ENCODE peak calls at places on chromosome 14, in five cellular contexts. One of them, this sample, is unnamed.

GRCh38 chr14:79629891-79630560 is 581.3 kb downstream of the DIO2 start:
- DNase-seq in IMR-90: peak
- DNase-seq in K562: no peak
- DNase-seq in A549: no peak
- DNase-seq in GM12878: no peak
- DNase-seq in this sample: no peak

GRCh38 chr14:94933411-94933964 is 163.6 kb upstream of the GSC start:
- DNase-seq in IMR-90: no peak
- DNase-seq in K562: no peak
- DNase-seq in A549: no peak
- DNase-seq in GM12878: no peak
- DNase-seq in this sample: no peak

GRCh38 chr14:60980811-60981625 is at the start of the genes SLC38A6 and TRMT5:
- DNase-seq in IMR-90: peak
- DNase-seq in K562: peak
- DNase-seq in A549: peak
- DNase-seq in GM12878: peak
- DNase-seq in this sample: peak

GRCh38 chr14:26394114-26394855 is 203.5 kb downstream of the NOVA1 start:
- DNase-seq in IMR-90: peak
- DNase-seq in K562: no peak
- DNase-seq in A549: peak
- DNase-seq in GM12878: no peak
- DNase-seq in this sample: peak

GRCh38 chr14:51914310-51914709 is 53.9 kb downstream of the GNG2 start:
- DNase-seq in IMR-90: no peak
- DNase-seq in K562: no peak
- DNase-seq in A549: no peak
- DNase-seq in GM12878: no peak
- DNase-seq in this sample: no peak

GRCh38 chr14:54927551-54927950 is 24.9 kb upstream of the GCH1 start:
- DNase-seq in IMR-90: no peak
- DNase-seq in K562: no peak
- DNase-seq in A549: no peak
- DNase-seq in GM12878: no peak
- DNase-seq in this sample: no peak

GRCh38 chr14:91835197-91835919 is 32.0 kb downstream of the TC2N start:
- DNase-seq in IMR-90: no peak
- DNase-seq in K562: no peak
- DNase-seq in A549: no peak
- DNase-seq in GM12878: no peak
- DNase-seq in this sample: no peak

GRCh38 chr14:95215094-95215493 is 57.8 kb upstream of the DICER1 start:
- DNase-seq in IMR-90: no peak
- DNase-seq in K562: no peak
- DNase-seq in A549: no peak
- DNase-seq in GM12878: peak
- DNase-seq in this sample: no peak

GRCh38 chr14:91258021-91258618 is 13.6 kb upstream of the GPR68 start:
- DNase-seq in IMR-90: peak
- DNase-seq in K562: no peak
- DNase-seq in A549: no peak
- DNase-seq in GM12878: no peak
- DNase-seq in this sample: no peak

GRCh38 chr14:81122326-81122725 is 98.4 kb downstream of the GTF2A1 start:
- DNase-seq in IMR-90: no peak
- DNase-seq in K562: no peak
- DNase-seq in A549: no peak
- DNase-seq in GM12878: peak
- DNase-seq in this sample: no peak

GRCh38 chr14:72063761-72064282 is 131.6 kb downstream of the RGS6 start:
- DNase-seq in IMR-90: no peak
- DNase-seq in K562: no peak
- DNase-seq in A549: no peak
- DNase-seq in GM12878: no peak
- DNase-seq in this sample: no peak

GRCh38 chr14:35378638-35379568 is 25.6 kb downstream of the NFKBIA start:
- DNase-seq in IMR-90: no peak
- DNase-seq in K562: no peak
- DNase-seq in A549: no peak
- DNase-seq in GM12878: no peak
- DNase-seq in this sample: no peak

GRCh38 chr14:22572562-22573058 is 16.4 kb downstream of the DAD1 start:
- DNase-seq in IMR-90: peak
- DNase-seq in K562: no peak
- DNase-seq in A549: peak
- DNase-seq in GM12878: no peak
- DNase-seq in this sample: no peak

GRCh38 chr14:71361335-71361734 is 454.1 kb downstream of the PCNX1 start:
- DNase-seq in IMR-90: peak
- DNase-seq in K562: peak
- DNase-seq in A549: no peak
- DNase-seq in GM12878: no peak
- DNase-seq in this sample: no peak

GRCh38 chr14:59086241-59086899 is 102.1 kb upstream of the DAAM1 start:
- DNase-seq in IMR-90: peak
- DNase-seq in K562: no peak
- DNase-seq in A549: no peak
- DNase-seq in GM12878: no peak
- DNase-seq in this sample: peak

GRCh38 chr14:38837333-38838048 is 265.5 kb downstream of the SEC23A start:
- DNase-seq in IMR-90: no peak
- DNase-seq in K562: no peak
- DNase-seq in A549: no peak
- DNase-seq in GM12878: no peak
- DNase-seq in this sample: no peak

DNA sequence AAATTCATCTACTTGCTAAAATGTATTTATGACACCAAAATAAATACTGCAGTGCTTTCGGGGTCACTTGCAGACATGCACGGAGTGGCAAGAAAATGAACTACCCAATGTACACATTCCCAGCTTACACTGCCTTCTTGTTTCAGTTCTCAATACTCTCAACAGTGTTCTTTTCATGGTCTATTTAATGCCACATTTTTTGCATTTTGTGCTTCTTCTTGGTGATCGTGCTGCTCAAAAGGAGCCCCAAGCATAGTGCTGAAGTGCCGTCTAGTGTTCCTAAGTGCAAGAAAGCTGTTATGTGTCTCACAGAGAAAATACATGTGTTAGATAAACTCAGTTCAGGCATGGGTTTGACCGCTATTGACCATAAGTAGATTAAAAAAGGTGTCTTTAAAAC is 127.9 kb downstream of the PRKD1 start:
- DNase-seq in IMR-90: no peak
- DNase-seq in K562: no peak
- DNase-seq in A549: no peak
- DNase-seq in GM12878: peak
- DNase-seq in this sample: no peak
- TF ChIP-seq RCOR1 in IMR-90: no peak
- TF ChIP-seq RCOR1 in K562: no peak
- TF ChIP-seq RCOR1 in A549: no peak
- TF ChIP-seq RCOR1 in GM12878: no peak
- TF ChIP-seq RCOR1 in this sample: no peak

GRCh38 chr14:105117257-105117646 is 51.3 kb downstream of the JAG2 start:
- DNase-seq in IMR-90: no peak
- DNase-seq in K562: no peak
- DNase-seq in A549: no peak
- DNase-seq in GM12878: no peak
- DNase-seq in this sample: no peak

GRCh38 chr14:105118646-105119409 is 49.7 kb downstream of the JAG2 start:
- DNase-seq in IMR-90: no peak
- DNase-seq in K562: no peak
- DNase-seq in A549: no peak
- DNase-seq in GM12878: no peak
- DNase-seq in this sample: no peak

GRCh38 chr14:105119410-105120025 is 49.1 kb downstream of the JAG2 start:
- DNase-seq in IMR-90: no peak
- DNase-seq in K562: no peak
- DNase-seq in A549: no peak
- DNase-seq in GM12878: no peak
- DNase-seq in this sample: no peak

GRCh38 chr14:105117710-105118385 is 50.7 kb downstream of the JAG2 start:
- DNase-seq in IMR-90: no peak
- DNase-seq in K562: no peak
- DNase-seq in A549: no peak
- DNase-seq in GM12878: no peak
- DNase-seq in this sample: no peak

DNA sequence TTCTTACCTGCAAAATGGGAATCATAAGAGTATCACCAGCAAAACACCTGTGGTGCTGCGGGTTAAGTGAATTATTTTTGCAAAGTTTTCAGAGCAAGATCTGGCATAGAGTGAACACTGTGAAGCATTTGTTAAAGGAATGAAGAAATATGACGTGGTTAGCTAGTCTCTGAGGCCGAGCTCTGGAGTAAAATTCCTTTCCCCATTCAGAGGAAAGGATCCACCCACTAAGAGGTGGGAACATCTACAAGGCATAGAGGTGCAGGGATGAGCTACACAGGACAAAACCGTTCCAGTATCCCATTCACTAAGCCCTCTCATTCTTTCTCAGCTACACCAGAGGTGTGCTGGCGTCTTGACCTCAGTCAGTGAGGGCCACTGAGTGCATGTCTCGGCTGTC is 48.5 kb downstream of the JAG2 start:
- DNase-seq in IMR-90: no peak
- DNase-seq in K562: no peak
- DNase-seq in A549: no peak
- DNase-seq in GM12878: no peak
- DNase-seq in this sample: no peak
- TF ChIP-seq RCOR1 in IMR-90: no peak
- TF ChIP-seq RCOR1 in K562: no peak
- TF ChIP-seq RCOR1 in A549: no peak
- TF ChIP-seq RCOR1 in GM12878: no peak
- TF ChIP-seq RCOR1 in this sample: no peak

GRCh38 chr14:82125963-82126362 is 592.3 kb upstream of the SEL1L start:
- DNase-seq in IMR-90: no peak
- DNase-seq in K562: no peak
- DNase-seq in A549: no peak
- DNase-seq in GM12878: no peak
- DNase-seq in this sample: no peak
- TF ChIP-seq RCOR1 in IMR-90: no peak
- TF ChIP-seq RCOR1 in K562: no peak
- TF ChIP-seq RCOR1 in A549: no peak
- TF ChIP-seq RCOR1 in GM12878: no peak
- TF ChIP-seq RCOR1 in this sample: no peak

GRCh38 chr14:96858643-96859042 is 61.5 kb downstream of the VRK1 start:
- DNase-seq in IMR-90: no peak
- DNase-seq in K562: no peak
- DNase-seq in A549: no peak
- DNase-seq in GM12878: no peak
- DNase-seq in this sample: no peak

GRCh38 chr14:96847451-96847850 is 50.3 kb downstream of the VRK1 start:
- DNase-seq in IMR-90: no peak
- DNase-seq in K562: no peak
- DNase-seq in A549: no peak
- DNase-seq in GM12878: no peak
- DNase-seq in this sample: no peak

GRCh38 chr14:96851694-96852381 is 54.7 kb downstream of the VRK1 start:
- DNase-seq in IMR-90: no peak
- DNase-seq in K562: no peak
- DNase-seq in A549: no peak
- DNase-seq in GM12878: no peak
- DNase-seq in this sample: no peak

GRCh38 chr14:96852823-96853422 is 55.7 kb downstream of the VRK1 start:
- DNase-seq in IMR-90: peak
- DNase-seq in K562: peak
- DNase-seq in A549: peak
- DNase-seq in GM12878: peak
- DNase-seq in this sample: peak
- TF ChIP-seq RCOR1 in IMR-90: no peak
- TF ChIP-seq RCOR1 in K562: no peak
- TF ChIP-seq RCOR1 in A549: no peak
- TF ChIP-seq RCOR1 in GM12878: no peak
- TF ChIP-seq RCOR1 in this sample: no peak

DNA sequence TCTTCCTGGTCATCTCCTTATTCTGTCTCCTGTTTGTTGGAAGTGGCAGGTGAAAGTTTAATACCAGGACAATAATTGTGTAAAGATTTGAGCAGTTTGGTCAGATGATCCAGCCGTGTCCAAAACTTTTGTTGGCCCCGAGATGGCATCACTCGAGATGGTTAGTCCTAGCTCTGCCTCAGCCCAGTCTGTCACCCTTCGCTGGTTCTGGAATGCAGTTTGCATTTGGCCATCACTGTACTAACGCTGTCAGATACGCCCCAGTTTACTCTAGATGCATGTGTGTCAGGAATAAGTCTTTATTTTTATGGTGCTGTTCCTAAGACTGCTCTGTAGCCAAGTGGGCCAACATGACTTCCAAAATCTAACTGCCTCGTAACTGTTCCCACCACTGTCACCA is 79.6 kb downstream of the MOK start:
- DNase-seq in IMR-90: no peak
- DNase-seq in K562: no peak
- DNase-seq in A549: no peak
- DNase-seq in GM12878: no peak
- DNase-seq in this sample: no peak
- TF ChIP-seq RCOR1 in IMR-90: no peak
- TF ChIP-seq RCOR1 in K562: no peak
- TF ChIP-seq RCOR1 in A549: no peak
- TF ChIP-seq RCOR1 in GM12878: no peak
- TF ChIP-seq RCOR1 in this sample: no peak

DNA sequence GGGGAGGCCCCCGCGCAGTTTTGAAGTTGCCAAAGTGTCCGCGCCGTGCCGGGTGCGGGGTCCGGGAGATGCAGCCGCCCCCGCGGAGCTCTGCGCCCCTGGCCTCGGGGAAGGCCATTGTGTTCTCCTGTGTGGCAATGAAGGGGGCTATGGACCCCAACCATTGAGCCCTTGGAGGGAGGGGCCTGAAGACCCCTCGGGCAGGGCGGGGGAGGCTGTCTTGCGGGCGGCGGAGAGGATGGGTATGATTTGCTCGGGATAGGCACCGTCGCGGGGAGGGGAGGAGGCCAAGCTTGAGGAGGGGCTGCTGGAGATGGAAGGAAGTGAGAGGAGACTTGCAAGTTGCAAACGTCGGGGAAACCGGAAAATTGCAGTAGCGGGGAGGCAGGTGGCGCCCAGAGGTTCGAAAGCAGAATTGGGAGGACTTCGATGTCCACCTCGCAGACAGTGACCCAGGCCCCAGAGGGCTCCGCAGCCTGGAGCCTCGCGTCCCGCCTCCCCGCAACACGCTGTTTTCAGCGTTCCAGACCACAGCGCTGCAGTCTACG is 25.4 kb downstream of the BCL11B start:
- DNase-seq in IMR-90: no peak
- DNase-seq in K562: no peak
- DNase-seq in A549: no peak
- DNase-seq in GM12878: no peak
- DNase-seq in this sample: no peak
- TF ChIP-seq RCOR1 in IMR-90: no peak
- TF ChIP-seq RCOR1 in K562: no peak
- TF ChIP-seq RCOR1 in A549: no peak
- TF ChIP-seq RCOR1 in GM12878: no peak
- TF ChIP-seq RCOR1 in this sample: no peak

DNA sequence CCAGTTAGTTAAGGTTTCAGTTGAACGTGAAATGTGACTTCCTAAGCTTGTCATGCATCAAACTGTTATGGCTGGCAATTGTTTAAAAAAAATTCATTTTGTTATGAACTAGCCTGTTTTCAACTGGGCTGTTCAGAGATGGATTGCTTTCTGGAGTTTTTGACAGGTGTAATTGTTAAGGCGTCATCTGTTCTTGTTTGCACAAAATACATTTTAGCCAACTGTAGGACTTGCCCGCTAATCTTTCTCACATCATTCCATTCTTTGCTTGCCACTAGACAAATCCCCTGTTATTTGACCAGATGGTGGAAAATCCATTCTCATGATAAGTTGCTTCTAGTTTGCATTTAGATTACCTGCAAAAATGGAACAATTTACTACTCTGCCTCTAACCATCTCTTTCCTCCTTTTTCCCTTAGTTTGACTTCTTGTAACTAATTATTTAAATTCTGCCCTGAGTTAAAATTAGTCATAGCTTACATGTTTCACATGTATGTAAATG is 114.3 kb downstream of the NPAS3 start:
- DNase-seq in IMR-90: no peak
- DNase-seq in K562: no peak
- DNase-seq in A549: no peak
- DNase-seq in GM12878: no peak
- DNase-seq in this sample: no peak
- TF ChIP-seq RCOR1 in IMR-90: no peak
- TF ChIP-seq RCOR1 in K562: no peak
- TF ChIP-seq RCOR1 in A549: no peak
- TF ChIP-seq RCOR1 in GM12878: no peak
- TF ChIP-seq RCOR1 in this sample: no peak

This sample was measured in SK-N-SH.